ENCODE peak calls at places on chromosomes 5 and 9, in four cellular contexts. T is spleen, K is mammary epithelial cell, L is IMR-90. E is an unnamed sample. For H3K36me3, the result is how much of the 10 kb centered on the place peaks cover.

GRCh38 chr9:99835581-99835980 is 13.9 kb downstream of the NR4A3 start:
- DNase-seq in T (no peak), K (no peak), L (no peak), E (no peak)

GRCh38 chr9:34578241-34579096 is 11.1 kb downstream of the CNTFR start:
- DNase-seq in T (no peak), K (no peak), L (peak), E (no peak)

GRCh38 chr9:131289301-131290038 is at the start of gene PLPP7:
- DNase-seq in T (no peak), K (no peak), L (peak), E (peak)

GRCh38 chr5:179115307-179115706 is 55.1 kb downstream of the ZNF354C start:
- DNase-seq in T (peak), K (no peak), L (no peak), E (no peak)

GRCh38 chr9:137589441-137590122 is 730 bp downstream of the ZMYND19 start:
- DNase-seq in T (no peak), K (no peak), L (no peak), E (no peak)

GRCh38 chr5:115541586-115541985 is 3.0 kb downstream of the FEM1C start:
- DNase-seq in T (no peak), K (no peak), L (peak), E (no peak)

GRCh38 chr5:115601709-115602584 is at the start of gene TICAM2:
- DNase-seq in T (peak), K (peak), L (peak), E (peak)

GRCh38 chr9:14836885-14837284 is 73.3 kb downstream of the FREM1 start:
- DNase-seq in T (no peak), K (no peak), L (no peak), E (no peak)

GRCh38 chr9:34984049-34984448 is 5.5 kb upstream of the DNAJB5 start:
- DNase-seq in T (no peak), K (no peak), L (peak), E (no peak)

GRCh38 chr9:123382659-123383511 is 26.9 kb downstream of the CRB2 start:
- DNase-seq in T (no peak), K (no peak), L (no peak), E (no peak)

GRCh38 chr5:158233735-158234322 is 374.9 kb upstream of the CLINT1 start:
- DNase-seq in T (no peak), K (no peak), L (no peak), E (no peak)

GRCh38 chr9:18596920-18597319 is 123.0 kb downstream of the ADAMTSL1 start:
- DNase-seq in T (no peak), K (peak), L (peak), E (no peak)

GRCh38 chr9:36665921-36666429 is 93.3 kb downstream of the MELK start:
- DNase-seq in T (no peak), K (no peak), L (peak), E (no peak)

GRCh38 chr5:139287890-139288635 is 5.5 kb upstream of the MATR3 start:
- DNase-seq in T (no peak), K (no peak), L (no peak), E (no peak)

GRCh38 chr9:135050072-135050990 is 37.1 kb upstream of the OLFM1 start:
- DNase-seq in T (no peak), K (no peak), L (no peak), E (no peak)

GRCh38 chr5:80369521-80369920 is 38.3 kb upstream of the ZFYVE16 start:
- DNase-seq in T (no peak), K (no peak), L (no peak), E (no peak)

GRCh38 chr5:150440948-150441812 is 8.4 kb downstream of the RPS14 start:
- DNase-seq in T (no peak), K (no peak), L (no peak), E (no peak)

GRCh38 chr5:153895266-153895665 is 143.4 kb downstream of the FAM114A2 start:
- DNase-seq in T (no peak), K (no peak), L (no peak), E (no peak)

GRCh38 chr5:155728146-155728856 is 598.7 kb upstream of the SGCD start:
- DNase-seq in T (peak), K (peak), L (peak), E (peak)

GRCh38 chr5:115209279-115209678 is 39.6 kb upstream of the TRIM36 start:
- DNase-seq in T (no peak), K (no peak), L (peak), E (no peak)

GRCh38 chr5:17805426-17805825 is 171.2 kb downstream of the TAF11L14 start:
- DNase-seq in T (no peak), K (peak), L (peak), E (no peak)

GRCh38 chr9:14316574-14317304 is 2.8 kb upstream of the NFIB start:
- DNase-seq in T (no peak), K (no peak), L (no peak), E (no peak)

GRCh38 chr5:138648841-138649240 is 73.6 kb upstream of the HSPA9 start:
- DNase-seq in T (no peak), K (no peak), L (no peak), E (no peak)

GRCh38 chr5:97046270-97046982 is 96.0 kb downstream of the LIX1 start:
- DNase-seq in T (no peak), K (peak), L (peak), E (no peak)

GRCh38 chr5:82111191-82111590 is 139.4 kb downstream of the ATG10 start:
- DNase-seq in T (no peak), K (no peak), L (peak), E (no peak)

GRCh38 chr9:131739988-131740648 is at the start of gene RAPGEF1:
- DNase-seq in T (peak), K (no peak), L (no peak), E (peak)

GRCh38 chr9:124040935-124041816 is 29.6 kb downstream of the LHX2 start:
- DNase-seq in T (peak), K (no peak), L (no peak), E (peak)

DNA sequence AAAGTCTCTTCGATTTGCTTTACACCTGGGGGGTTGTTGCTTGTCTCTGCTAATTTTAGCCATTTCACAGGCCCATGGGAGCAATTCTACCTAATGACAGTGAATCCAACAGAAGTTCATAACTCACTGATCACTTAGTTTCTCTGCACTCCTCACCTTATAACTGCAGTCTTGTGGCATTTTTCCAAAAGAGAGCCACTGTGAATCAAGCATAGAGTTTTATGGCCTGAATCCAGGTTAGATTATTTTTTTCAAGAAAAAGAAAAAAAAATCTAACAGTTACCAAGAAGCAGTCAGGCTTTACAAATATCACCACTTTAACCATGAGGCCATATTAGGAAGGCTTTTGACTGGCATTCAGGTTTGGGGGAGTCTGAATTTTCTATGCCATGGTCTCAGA is 1.5 kb upstream of the IL7R start:
- DNase-seq in T (no peak), K (no peak), L (no peak), E (no peak)
- H3K4me3 ChIP-seq in T (no peak), K (no peak), L (no peak), E (no peak)

DNA sequence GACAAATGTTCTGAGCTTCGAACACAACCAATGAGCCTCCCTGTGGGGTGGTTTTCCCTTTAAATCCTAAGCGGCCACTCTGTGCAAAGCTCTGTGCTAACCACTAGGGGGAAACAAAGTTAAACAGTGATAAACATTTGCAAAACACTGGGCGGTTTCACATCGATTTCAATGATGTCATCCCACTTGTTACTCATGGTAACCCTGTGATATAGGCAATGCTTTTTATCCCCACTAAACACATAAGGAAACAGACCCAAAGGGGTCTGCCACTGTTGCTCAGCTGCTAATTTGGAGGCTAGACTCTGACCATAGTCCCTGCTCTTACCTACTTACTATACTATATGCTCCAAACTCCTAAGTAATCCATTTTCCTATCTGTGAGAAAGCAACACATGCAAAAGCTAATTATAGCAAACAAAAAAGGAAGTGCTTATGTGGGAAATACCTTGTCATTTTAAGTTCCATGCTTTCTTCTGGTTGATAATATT is 57.3 kb downstream of the PTPN3 start:
- DNase-seq in T (no peak), K (peak), L (peak), E (peak)
- H3K36me3 ChIP-seq in T (under half), K (under half), L (under half), E (under half)

DNA sequence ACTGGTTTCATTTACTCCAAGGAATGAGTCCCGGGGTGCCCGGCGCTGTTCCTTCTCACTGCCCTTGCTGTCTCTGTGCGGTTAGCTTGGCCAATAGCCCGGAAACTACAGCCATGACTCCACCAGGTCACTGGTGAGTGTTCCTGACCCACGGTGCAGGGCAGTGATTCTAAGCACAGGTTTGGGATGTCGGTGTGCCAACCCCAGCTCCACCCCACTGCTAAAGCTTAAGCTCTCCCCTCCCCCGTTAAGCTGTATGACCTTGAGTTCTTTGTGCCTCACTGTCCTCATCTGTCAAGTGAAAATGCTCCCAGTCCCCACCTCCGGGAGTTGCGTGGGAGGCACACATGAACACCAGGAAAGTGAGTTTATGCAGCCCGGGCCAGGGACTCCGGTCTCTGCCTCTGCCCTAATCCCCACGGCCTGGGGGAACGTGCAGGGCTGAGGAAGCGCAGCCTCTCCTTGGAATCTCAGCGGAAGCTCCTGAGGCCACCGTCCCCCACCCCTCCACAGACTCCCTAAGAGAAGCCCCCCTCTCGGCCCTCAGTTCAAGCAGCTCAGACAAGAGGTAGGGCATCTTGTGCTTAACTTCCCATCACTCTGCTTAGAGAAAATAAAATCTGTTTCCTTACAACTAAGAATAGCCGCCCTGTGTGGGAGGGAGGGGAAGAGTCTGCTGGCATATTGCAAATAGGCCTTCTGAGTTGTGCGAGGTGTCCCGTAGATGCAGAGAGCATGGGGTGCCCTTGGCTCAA is 92.0 kb upstream of the RAI14 start:
- DNase-seq in T (peak), K (no peak), L (peak), E (peak)
- H3K4me3 ChIP-seq in T (no peak), K (no peak), L (no peak), E (no peak)

GRCh38 chr5:109863752-109864151 is 174.0 kb downstream of the MAN2A1 start:
- DNase-seq in T (no peak), K (no peak), L (peak), E (no peak)
- H3K36me3 ChIP-seq in T (under half), K (under half), L (under half), E (under half)

GRCh38 chr9:126609711-126610388 is 3.9 kb upstream of the LMX1B start:
- DNase-seq in T (no peak), K (no peak), L (no peak), E (no peak)

GRCh38 chr9:126607731-126608130 is 6.0 kb upstream of the LMX1B start:
- DNase-seq in T (no peak), K (no peak), L (no peak), E (no peak)

GRCh38 chr9:126611188-126611587 is 2.5 kb upstream of the LMX1B start:
- DNase-seq in T (no peak), K (no peak), L (no peak), E (no peak)

GRCh38 chr9:126608551-126608950 is 5.2 kb upstream of the LMX1B start:
- DNase-seq in T (no peak), K (no peak), L (no peak), E (no peak)

GRCh38 chr9:126609191-126609590 is 4.5 kb upstream of the LMX1B start:
- DNase-seq in T (no peak), K (no peak), L (no peak), E (no peak)
- H3K4me3 ChIP-seq in T (no peak), K (no peak), L (no peak), E (no peak)

GRCh38 chr5:90941002-90941720 is 382.6 kb downstream of the ADGRV1 start:
- DNase-seq in T (no peak), K (no peak), L (no peak), E (no peak)

GRCh38 chr5:90934738-90935137 is 376.1 kb downstream of the ADGRV1 start:
- DNase-seq in T (no peak), K (no peak), L (no peak), E (no peak)

GRCh38 chr5:90944116-90944515 is 385.5 kb downstream of the ADGRV1 start:
- DNase-seq in T (no peak), K (peak), L (peak), E (peak)

GRCh38 chr5:90940227-90940995 is 381.8 kb downstream of the ADGRV1 start:
- DNase-seq in T (no peak), K (peak), L (peak), E (peak)

DNA sequence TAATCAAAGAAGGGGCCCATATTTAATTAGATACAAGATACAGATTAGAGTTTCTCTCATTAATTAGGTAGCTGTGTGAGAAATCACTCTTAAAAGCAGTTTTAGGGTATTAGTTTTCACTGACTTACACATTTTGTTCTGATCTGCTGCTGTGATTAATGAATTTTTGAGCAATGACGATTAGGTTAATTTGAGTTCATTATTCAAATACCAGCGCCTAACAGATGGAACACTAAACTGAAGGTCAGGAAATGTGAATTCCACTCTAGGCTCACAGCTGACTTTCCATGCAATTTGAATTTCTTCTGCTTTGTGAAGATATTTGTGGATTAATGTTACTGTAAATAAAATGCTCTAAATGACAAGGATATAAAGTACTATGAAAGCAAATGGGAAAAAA is 380.6 kb downstream of the ADGRV1 start:
- DNase-seq in T (no peak), K (no peak), L (no peak), E (no peak)
- H3K36me3 ChIP-seq in T (under half), K (under half), L (under half), E (under half)

GRCh38 chr9:70387663-70388062 is 26.8 kb downstream of the KLF9 start:
- DNase-seq in T (no peak), K (no peak), L (no peak), E (no peak)

GRCh38 chr9:70382046-70382708 is 32.3 kb downstream of the KLF9 start:
- DNase-seq in T (no peak), K (no peak), L (no peak), E (no peak)

GRCh38 chr9:70382709-70383605 is 31.5 kb downstream of the KLF9 start:
- DNase-seq in T (no peak), K (no peak), L (no peak), E (no peak)

GRCh38 chr9:70389188-70389587 is 25.3 kb downstream of the KLF9 start:
- DNase-seq in T (no peak), K (no peak), L (no peak), E (no peak)

GRCh38 chr9:70385423-70385822 is 29.0 kb downstream of the KLF9 start:
- DNase-seq in T (no peak), K (no peak), L (no peak), E (no peak)
- H3K4me3 ChIP-seq in T (no peak), K (no peak), L (no peak), E (no peak)

DNA sequence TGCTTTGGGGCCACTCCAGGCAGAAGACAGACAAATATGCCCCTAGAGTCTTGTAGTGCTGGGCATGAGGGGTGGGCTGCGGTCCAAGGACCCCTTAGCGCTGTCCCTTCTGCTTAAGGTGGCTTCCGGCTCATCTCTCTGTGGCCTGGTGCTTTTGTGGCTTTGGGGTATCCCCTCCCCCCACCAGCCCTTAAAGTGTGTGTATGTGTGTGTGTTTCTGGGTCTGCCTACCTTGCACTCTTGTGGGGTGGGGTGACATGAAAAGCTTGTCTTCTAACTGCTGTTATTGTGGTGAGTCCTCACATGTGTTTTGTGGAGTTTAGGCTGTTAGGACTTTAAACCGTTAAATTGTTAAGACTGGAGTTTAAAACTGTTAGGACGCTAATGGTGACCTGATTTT is 23.6 kb downstream of the MARCHF6 start:
- DNase-seq in T (no peak), K (no peak), L (no peak), E (no peak)
- H3K36me3 ChIP-seq in T (under half), K (under half), L (under half), E (half or more)

DNA sequence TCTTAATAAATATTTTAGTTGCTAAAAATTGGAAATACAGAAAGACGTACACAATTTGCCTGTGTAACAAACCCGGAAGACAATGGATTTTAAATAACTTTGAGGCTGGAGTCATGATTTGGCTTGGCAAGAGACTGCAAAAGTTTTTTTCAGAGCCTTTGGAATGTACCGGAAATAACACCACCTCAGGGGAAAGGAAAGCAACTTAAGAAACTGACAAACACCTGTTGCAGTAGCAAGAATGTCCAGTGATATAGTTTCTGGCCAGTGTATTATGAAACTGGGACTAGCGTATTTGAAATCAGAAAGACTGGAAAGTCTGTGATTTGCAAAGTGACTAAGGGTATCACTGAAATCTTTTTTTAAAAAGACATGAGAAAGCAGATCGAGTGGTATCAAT is 848 bp downstream of the MUSK start:
- DNase-seq in T (no peak), K (peak), L (no peak), E (no peak)
- H3K4me3 ChIP-seq in T (no peak), K (no peak), L (no peak), E (peak)

GRCh38 chr5:83488271-83488670 is 16.7 kb downstream of the VCAN start:
- DNase-seq in T (no peak), K (no peak), L (peak), E (peak)
- H3K36me3 ChIP-seq in T (under half), K (under half), L (under half), E (under half)